ENCODE peak calls at places on chromosomes 3 and 15, in five cellular contexts. G, D, O, U and Z are unnamed samples.

GRCh38 chr3:124092811-124093210 is 100.9 kb upstream of the ROPN1 start:
- DNase-seq in U (peak), D (peak), G (no peak), O (no peak), Z (no peak)

GRCh38 chr15:47586653-47587224 is 130.6 kb upstream of the SEMA6D start:
- DNase-seq in O (no peak), G (peak), D (no peak), U (peak), Z (no peak)

GRCh38 chr3:35781558-35781957 is 142.2 kb downstream of the ARPP21 start:
- DNase-seq in O (no peak), U (no peak), D (no peak), G (no peak), Z (no peak)

GRCh38 chr15:101615986-101616848 is 36.0 kb downstream of the TM2D3 start:
- DNase-seq in D (peak), O (peak), G (peak), U (peak), Z (no peak)

GRCh38 chr15:26177816-26178215 is 314.7 kb upstream of the ATP10A start:
- DNase-seq in G (no peak), O (no peak), U (no peak), D (no peak), Z (no peak)

GRCh38 chr3:41323860-41324259 is 124.6 kb downstream of the CTNNB1 start:
- DNase-seq in D (no peak), G (no peak), U (no peak), O (no peak), Z (no peak)

GRCh38 chr3:66362541-66362941 is 138.3 kb downstream of the LRIG1 start:
- DNase-seq in U (peak), O (no peak), D (peak), G (no peak), Z (peak)

GRCh38 chr15:29670945-29671307 is 151.3 kb downstream of the TJP1 start:
- DNase-seq in G (no peak), D (peak), O (peak), U (peak), Z (no peak)

GRCh38 chr15:89172921-89173320 is 48.5 kb downstream of the RLBP1 start:
- DNase-seq in U (no peak), G (no peak), O (no peak), D (no peak), Z (no peak)

GRCh38 chr15:42335074-42335473 is 24.2 kb upstream of the CAPN3 start:
- DNase-seq in D (no peak), U (no peak), G (no peak), O (no peak), Z (no peak)

GRCh38 chr15:37933685-37934084 is 755 bp upstream of the TMCO5A start:
- DNase-seq in G (no peak), U (peak), D (peak), O (no peak), Z (peak)

GRCh38 chr15:33083232-33084006 is 111.1 kb downstream of the FMN1 start:
- DNase-seq in U (peak), D (peak), O (no peak), G (no peak), Z (no peak)

GRCh38 chr15:99731336-99732267 is 1.6 kb downstream of the LYSMD4 start:
- DNase-seq in U (no peak), G (no peak), D (no peak), O (no peak), Z (no peak)

GRCh38 chr3:7340795-7341194 is 479.9 kb downstream of the GRM7 start:
- DNase-seq in O (no peak), G (no peak), D (peak), U (peak), Z (no peak)

GRCh38 chr15:92687183-92687582 is 31.6 kb upstream of the FAM174B start:
- DNase-seq in G (no peak), D (peak), U (peak), O (no peak), Z (no peak)

GRCh38 chr3:58585994-58586393 is 8.8 kb upstream of the FAM107A start:
- DNase-seq in O (no peak), D (no peak), G (no peak), U (no peak), Z (no peak)
- H3K4me3 ChIP-seq in O (no peak), D (peak), G (peak), U (no peak), Z (peak)

GRCh38 chr3:194314669-194315068 is 36.5 kb downstream of the CPN2 start:
- DNase-seq in O (no peak), U (no peak), D (no peak), G (no peak), Z (no peak)

GRCh38 chr3:194315088-194315964 is 35.8 kb downstream of the CPN2 start:
- DNase-seq in D (peak), G (peak), U (peak), O (peak), Z (peak)

GRCh38 chr3:194316918-194317317 is 34.2 kb downstream of the CPN2 start:
- DNase-seq in G (no peak), O (no peak), U (no peak), D (no peak), Z (no peak)

GRCh38 chr3:194313642-194314430 is 37.3 kb downstream of the CPN2 start:
- DNase-seq in U (no peak), O (no peak), D (peak), G (peak), Z (peak)

DNA sequence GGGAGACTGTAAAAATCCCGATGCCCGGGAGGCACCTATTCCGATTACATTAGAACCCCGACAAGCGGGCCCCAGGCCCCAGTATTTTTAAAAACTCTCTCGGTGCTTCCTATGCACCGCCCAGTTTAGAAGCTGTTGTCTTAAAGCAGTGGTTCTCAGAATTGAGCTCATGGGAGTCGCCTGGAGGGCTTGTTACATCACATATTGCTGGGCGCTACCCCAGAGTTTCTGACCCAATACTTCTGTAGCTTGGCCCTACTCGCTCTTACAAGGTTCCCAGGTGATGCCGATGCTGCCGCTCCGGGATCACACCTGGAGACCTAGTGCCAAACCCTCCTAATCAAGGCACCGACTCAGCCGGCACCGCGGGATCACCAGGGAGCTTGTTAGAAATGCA is 35.2 kb downstream of the CPN2 start:
- DNase-seq in D (peak), G (no peak), U (no peak), O (no peak), Z (peak)
- H3K4me3 ChIP-seq in D (peak), G (no peak), U (peak), O (no peak), Z (peak)

GRCh38 chr15:71456812-71457211 is 341.5 kb downstream of the THSD4 start:
- DNase-seq in O (no peak), U (no peak), D (no peak), G (no peak), Z (no peak)

GRCh38 chr15:71452893-71453292 is 337.6 kb downstream of the THSD4 start:
- DNase-seq in O (no peak), G (no peak), D (no peak), U (no peak), Z (no peak)

GRCh38 chr15:71455878-71456277 is 340.6 kb downstream of the THSD4 start:
- DNase-seq in O (no peak), U (no peak), G (no peak), D (no peak), Z (no peak)

GRCh38 chr15:71456362-71456761 is 341.1 kb downstream of the THSD4 start:
- DNase-seq in D (no peak), O (no peak), U (no peak), G (no peak), Z (no peak)

GRCh38 chr15:71455107-71455506 is 339.8 kb downstream of the THSD4 start:
- DNase-seq in O (no peak), G (no peak), D (no peak), U (no peak), Z (no peak)
- H3K4me3 ChIP-seq in O (no peak), G (no peak), D (no peak), U (no peak), Z (no peak)

GRCh38 chr15:51970132-51970817 is 1.3 kb downstream of the LEO1 start:
- DNase-seq in D (no peak), G (no peak), O (no peak), U (no peak), Z (no peak)
- H3K4me3 ChIP-seq in D (peak), G (no peak), O (no peak), U (peak), Z (peak)

DNA sequence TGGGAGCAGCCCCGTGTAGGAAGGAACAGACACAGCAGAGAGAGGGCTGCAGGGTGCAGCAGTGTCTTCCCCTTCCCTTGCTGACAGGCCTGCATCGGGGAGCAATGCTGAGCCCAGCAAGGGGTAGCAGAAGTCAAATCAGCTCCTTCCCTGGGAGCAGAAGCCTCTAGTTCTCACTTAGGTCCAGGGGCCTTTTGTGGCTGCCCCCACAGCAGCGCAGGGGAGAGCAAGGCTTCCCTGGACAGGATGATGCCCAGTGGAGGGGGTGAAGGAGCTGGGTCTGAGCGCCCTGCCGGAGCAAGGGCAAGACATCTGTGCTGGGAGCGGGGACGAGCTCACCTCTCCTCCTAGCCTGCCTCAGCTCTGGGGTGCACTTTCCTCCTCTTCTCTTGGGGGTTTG is 827 bp downstream of the PLCB2 start:
- DNase-seq in U (no peak), G (no peak), O (no peak), D (no peak), Z (no peak)
- H3K4me3 ChIP-seq in U (no peak), G (peak), O (no peak), D (no peak), Z (no peak)

DNA sequence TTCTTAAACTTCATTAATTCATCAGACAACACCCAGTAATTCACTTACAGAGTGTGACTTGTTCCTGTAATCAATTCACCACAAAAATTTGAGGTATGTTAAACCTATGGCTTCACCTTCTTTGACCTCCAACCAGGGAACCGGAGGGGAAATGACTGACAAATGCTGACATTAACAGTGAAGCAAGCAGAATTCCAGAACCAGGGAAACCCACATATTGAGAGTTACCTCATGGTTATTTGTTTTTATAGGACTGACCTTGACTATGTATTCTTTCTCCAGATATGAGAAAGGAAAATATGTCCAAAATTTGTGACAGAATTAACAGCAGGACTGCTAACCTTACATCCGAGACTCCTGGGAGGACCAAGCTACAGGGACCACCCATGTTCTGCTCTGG is 2.7 kb downstream of the P3H2 start:
- DNase-seq in D (peak), U (peak), G (no peak), O (no peak), Z (no peak)
- H3K4me3 ChIP-seq in D (no peak), U (no peak), G (no peak), O (no peak), Z (no peak)